ENCODE peak calls at places on chromosomes 12 and 14, in five cellular contexts. V is Calu3, F is occipital lobe, K is T-cell, Z is astrocyte of the hippocampus. A is an unnamed sample.

GRCh38 chr14:105167303-105168092 is 1.1 kb downstream of the JAG2 start:
- DNase-seq in F (no peak), K (no peak), Z (peak; percentile 38), V (peak; percentile 27), A (no peak)

GRCh38 chr14:104682107-104682593 is 7.3 kb upstream of the INF2 start:
- DNase-seq in Z (no peak), V (peak; percentile 36), K (no peak), F (no peak), A (no peak)

GRCh38 chr12:10235761-10236631 is 23.3 kb downstream of the GABARAPL1 start:
- DNase-seq in F (peak; percentile 3), Z (peak; percentile 68), K (no peak), V (peak; percentile 40), A (peak; percentile 31)

GRCh38 chr12:10212623-10213131 is at the start of gene GABARAPL1:
- DNase-seq in Z (peak; percentile 94), K (peak; percentile 79), F (peak; percentile 74), V (peak; percentile 82), A (peak; percentile 77)

GRCh38 chr14:102803139-102803538 is 25.9 kb downstream of the TRAF3 start:
- DNase-seq in K (no peak), F (no peak), Z (no peak), V (no peak), A (no peak)

GRCh38 chr12:55664826-55665225 is 28.1 kb downstream of the OR10P1 start:
- DNase-seq in K (no peak), F (no peak), Z (no peak), V (no peak), A (no peak)

GRCh38 chr12:108498136-108498535 is 16.9 kb upstream of the FICD start:
- DNase-seq in F (no peak), V (no peak), K (no peak), Z (no peak), A (no peak)

GRCh38 chr14:103016071-103016470 is 41.3 kb downstream of the CDC42BPB start:
- DNase-seq in K (no peak), F (no peak), Z (no peak), V (no peak), A (no peak)

GRCh38 chr14:33335366-33335765 is 396.7 kb downstream of the NPAS3 start:
- DNase-seq in Z (peak; percentile 28), V (no peak), F (no peak), K (no peak), A (no peak)

GRCh38 chr14:75450381-75451276 is 22.8 kb downstream of the JDP2 start:
- DNase-seq in K (no peak), V (peak; percentile 70), F (no peak), Z (peak; percentile 79), A (no peak)

GRCh38 chr12:13205809-13206559 is 9.5 kb downstream of the EMP1 start:
- DNase-seq in F (no peak), Z (peak; percentile 96), K (no peak), V (peak; percentile 66), A (no peak)

GRCh38 chr14:105092912-105093425 is 27.7 kb upstream of the GPR132 start:
- DNase-seq in V (peak; percentile 56), Z (peak; percentile 86), F (no peak), K (peak; percentile 48), A (peak; percentile 46)

GRCh38 chr12:55972045-55972843 is 1.6 kb upstream of the RAB5B start:
- DNase-seq in F (no peak), K (no peak), V (peak; percentile 46), Z (peak; percentile 56), A (no peak)

GRCh38 chr12:3119745-3120660 is 42.8 kb downstream of the TSPAN9 start:
- DNase-seq in K (no peak), Z (peak; percentile 94), V (no peak), F (no peak), A (no peak)

GRCh38 chr12:51666696-51667095 is 75.7 kb downstream of the SCN8A start:
- DNase-seq in Z (no peak), K (no peak), F (no peak), V (no peak), A (no peak)

A was measured in CD4-positive, alpha-beta T cell.